ENCODE peak calls at places on chromosomes 16 and 17, in seven cellular contexts. R is heart left ventricle; F is CD4-positive, alpha-beta T cell; X is right atrium auricular region; L is fibroblast of mammary gland; C is prostate gland; H is GM13977. S is an unnamed sample.

GRCh38 chr17:78148286-78149016 is 2.3 kb downstream of the C17orf99 start:
- DNase-seq in L (no peak), R (no peak), H (no peak), C (no peak), X (no peak), F (no peak), S (no peak)

GRCh38 chr16:77501260-77501659 is 66.4 kb upstream of the ADAMTS18 start:
- DNase-seq in C (no peak), L (no peak), R (no peak), X (no peak), H (no peak), F (no peak), S (no peak)

GRCh38 chr16:85614338-85615013 is 1.4 kb downstream of the GSE1 start:
- DNase-seq in C (no peak), L (no peak), R (no peak), H (no peak), X (no peak), F (no peak), S (peak)

GRCh38 chr17:40886090-40886489 is 1.0 kb upstream of the KRT20 start:
- DNase-seq in H (no peak), F (no peak), R (no peak), C (no peak), L (peak), X (no peak), S (no peak)

GRCh38 chr16:66272461-66272860 is 94.0 kb upstream of the CDH5 start:
- DNase-seq in H (no peak), F (no peak), R (no peak), L (no peak), C (no peak), X (no peak), S (no peak)

GRCh38 chr17:52233176-52233575 is 74.7 kb upstream of the CA10 start:
- DNase-seq in L (no peak), F (no peak), C (no peak), R (no peak), X (no peak), H (no peak), S (no peak)

GRCh38 chr17:83109793-83110645 is 30.6 kb downstream of the METRNL start:
- DNase-seq in X (peak), L (peak), C (peak), F (no peak), H (no peak), R (peak), S (peak)

GRCh38 chr16:75761111-75761510 is 34.8 kb upstream of the CPHXL start:
- DNase-seq in R (no peak), F (no peak), L (peak), C (no peak), X (no peak), H (no peak), S (no peak)

GRCh38 chr16:80375973-80376372 is 164.8 kb upstream of the DYNLRB2 start:
- DNase-seq in R (no peak), L (peak), H (no peak), X (no peak), C (no peak), F (no peak), S (no peak)

GRCh38 chr16:71347146-71347545 is 11.4 kb upstream of the CALB2 start:
- DNase-seq in C (no peak), X (peak), F (no peak), L (no peak), H (no peak), R (no peak), S (no peak)

GRCh38 chr17:69764137-69764536 is 310.9 kb upstream of the KCNJ16 start:
- DNase-seq in R (no peak), H (no peak), L (peak), X (no peak), C (no peak), F (no peak), S (no peak)

GRCh38 chr16:67104061-67104460 is 5.7 kb upstream of the PHAF1 start:
- DNase-seq in F (no peak), L (peak), X (no peak), R (no peak), H (no peak), C (no peak), S (peak)

GRCh38 chr17:81821603-81822311 is 11.3 kb downstream of the MCRIP1 start:
- DNase-seq in C (peak), R (peak), X (no peak), F (no peak), H (no peak), L (peak), S (peak)

GRCh38 chr17:59257101-59257500 is 36.8 kb downstream of the GDPD1 start:
- DNase-seq in C (no peak), F (no peak), L (no peak), R (no peak), X (no peak), H (no peak), S (no peak)

GRCh38 chr16:15464401-15465186 is 30.2 kb downstream of the BMERB1 start:
- DNase-seq in F (no peak), C (no peak), H (no peak), L (no peak), X (peak), R (no peak), S (no peak)

GRCh38 chr16:15461376-15461775 is 27.0 kb downstream of the BMERB1 start:
- DNase-seq in R (no peak), H (no peak), C (no peak), X (no peak), F (no peak), L (no peak), S (no peak)

GRCh38 chr16:15466131-15466530 is 31.7 kb downstream of the BMERB1 start:
- DNase-seq in X (no peak), C (no peak), F (no peak), H (no peak), L (no peak), R (no peak), S (no peak)

GRCh38 chr16:15466886-15467781 is 32.7 kb downstream of the BMERB1 start:
- DNase-seq in X (no peak), H (no peak), R (no peak), C (no peak), F (no peak), L (peak), S (no peak)
- TF ChIP-seq CTCF in X (no peak), H (no peak), R (no peak), C (peak), F (no peak), L (peak), S (peak)

GRCh38 chr16:8963010-8963824 is 489 bp downstream of the USP7 start:
- DNase-seq in H (no peak), L (no peak), C (no peak), R (no peak), F (no peak), X (no peak), S (peak)

GRCh38 chr16:8961811-8962390 is 1.8 kb downstream of the USP7 start:
- DNase-seq in H (peak), L (no peak), F (no peak), R (no peak), X (no peak), C (no peak), S (no peak)

GRCh38 chr16:8962393-8963009 is 1.2 kb downstream of the USP7 start:
- DNase-seq in C (no peak), L (no peak), R (no peak), F (peak), H (peak), X (no peak), S (peak)

GRCh38 chr16:8964462-8964861 is 756 bp upstream of the USP7 start:
- DNase-seq in H (no peak), C (no peak), X (no peak), F (no peak), L (no peak), R (no peak), S (no peak)

DNA sequence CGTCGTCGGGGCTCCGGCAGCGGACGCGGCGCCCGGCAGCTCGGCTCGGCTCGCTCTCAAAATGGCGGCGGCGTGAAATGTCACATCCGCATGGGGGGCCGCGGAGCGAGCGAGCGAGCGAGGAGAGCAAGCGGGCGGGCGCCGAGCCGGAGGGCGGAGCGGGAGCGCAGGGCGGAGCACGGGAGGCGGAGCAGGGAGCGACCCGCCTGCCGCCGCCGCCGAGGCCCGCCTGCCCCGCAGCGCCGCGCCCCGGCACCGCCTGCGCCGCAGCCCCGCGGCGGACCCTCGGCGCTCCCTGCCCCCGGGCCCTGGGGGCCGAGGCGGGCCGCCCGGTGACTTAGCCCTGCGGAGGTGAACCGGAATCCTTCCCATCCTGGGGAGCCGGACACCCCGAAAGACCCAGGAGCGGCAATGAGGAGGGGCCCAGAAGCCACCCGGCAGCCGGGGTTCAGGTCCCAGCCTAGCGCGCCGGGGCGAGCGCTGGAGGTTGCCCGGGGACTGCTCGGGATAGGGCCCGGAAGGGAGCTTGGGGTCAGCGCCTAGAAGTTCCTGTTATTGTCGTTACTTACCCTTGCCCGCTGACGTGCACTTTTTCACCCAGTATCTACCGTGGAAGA is at the start of gene USP7:
- DNase-seq in C (peak), L (peak), X (peak), H (peak), F (peak), R (peak), S (peak)
- TF ChIP-seq CTCF in C (no peak), L (no peak), X (no peak), H (peak), F (no peak), R (no peak), S (no peak)

GRCh38 chr17:20086416-20087074 is 77.4 kb downstream of the SPECC1 start:
- DNase-seq in X (peak), H (no peak), C (no peak), F (no peak), R (peak), L (no peak), S (no peak)
- TF ChIP-seq CTCF in X (peak), H (no peak), C (no peak), F (no peak), R (peak), L (no peak), S (no peak)

DNA sequence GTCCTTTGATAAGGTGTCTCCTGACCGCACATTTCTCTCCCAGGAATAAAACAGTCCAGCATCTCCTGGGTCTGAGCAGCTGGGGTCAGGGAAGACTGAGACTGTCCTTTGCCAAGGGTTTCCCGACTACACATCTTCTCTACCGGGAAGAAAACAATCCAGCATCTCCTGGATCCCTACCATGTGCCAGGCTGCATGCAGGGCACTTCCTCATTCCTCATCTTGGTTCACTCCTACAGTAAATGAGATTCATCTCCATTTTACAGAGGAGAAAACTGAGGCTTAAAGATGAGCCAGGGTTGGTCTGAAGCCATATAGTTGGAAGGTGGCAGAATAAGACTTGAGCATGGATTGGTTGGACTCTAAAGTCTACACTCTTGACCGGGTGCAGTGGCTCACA is 36.7 kb downstream of the NOG start:
- DNase-seq in R (no peak), X (no peak), F (no peak), H (no peak), L (no peak), C (no peak), S (no peak)
- TF ChIP-seq CTCF in R (no peak), X (no peak), F (peak), H (no peak), L (no peak), C (no peak), S (peak)

DNA sequence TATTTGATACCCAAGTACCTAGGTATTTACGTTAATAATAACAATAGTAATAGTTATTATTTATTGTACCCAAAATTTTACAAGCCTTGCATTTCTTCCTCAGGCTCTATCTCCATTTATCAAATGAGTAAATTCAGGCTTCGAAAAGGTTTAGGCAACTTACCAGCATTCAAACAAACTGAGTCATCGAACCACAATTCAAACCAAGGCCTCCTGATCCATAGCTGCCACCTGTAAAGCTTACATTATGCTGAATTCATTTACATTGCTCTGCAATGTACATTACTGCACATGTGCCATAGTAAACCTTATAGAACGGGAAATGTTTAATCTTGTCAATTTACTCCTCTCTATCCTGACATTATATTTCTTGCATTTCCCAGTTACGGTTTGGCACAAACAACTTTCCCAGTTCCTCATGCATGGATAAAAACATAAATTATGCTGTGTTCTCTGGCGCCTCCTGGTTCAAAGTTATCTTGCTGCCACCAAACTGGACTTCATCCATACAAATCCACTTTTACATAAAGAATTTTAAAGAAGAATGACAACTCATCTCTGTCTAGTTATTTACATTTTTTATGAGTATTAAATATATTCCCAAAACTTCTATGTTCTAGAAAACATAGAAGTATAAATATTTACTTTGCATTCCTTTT is 360.6 kb upstream of the SOX9 start:
- DNase-seq in C (no peak), L (peak), X (no peak), H (no peak), R (no peak), F (no peak), S (no peak)
- TF ChIP-seq CTCF in C (no peak), L (no peak), X (no peak), H (no peak), R (no peak), F (no peak), S (no peak)

GRCh38 chr16:15907863-15908478 is 19.6 kb upstream of the CEP20 start:
- DNase-seq in X (no peak), H (peak), F (no peak), C (no peak), R (no peak), L (peak), S (peak)
- TF ChIP-seq CTCF in X (no peak), H (no peak), F (no peak), C (no peak), R (no peak), L (no peak), S (no peak)